ENCODE peak calls at places on chromosomes 16 and 17, in four cellular contexts. V is body of pancreas, J is natural killer cell, F is cardiac muscle cell. T is an unnamed sample.

GRCh38 chr16:25978227-25978626 is 286.5 kb downstream of the HS3ST4 start:
- DNase-seq in J (no peak), V (peak), F (no peak), T (no peak)

GRCh38 chr16:65446441-65446840 is 324.6 kb upstream of the CDH11 start:
- DNase-seq in V (no peak), F (no peak), J (no peak), T (no peak)

GRCh38 chr17:48575673-48576478 is 2.3 kb downstream of the HOXB4 start:
- DNase-seq in J (no peak), F (no peak), V (no peak), T (no peak)

GRCh38 chr16:49833055-49833454 is 22.9 kb downstream of the ZNF423 start:
- DNase-seq in J (no peak), F (peak), V (no peak), T (no peak)

GRCh38 chr16:12468552-12468951 is 335.1 kb downstream of the CPPED1 start:
- DNase-seq in V (no peak), J (no peak), F (no peak), T (no peak)

GRCh38 chr16:66996324-66996982 is 8.1 kb downstream of the CES4A start:
- DNase-seq in F (peak), J (no peak), V (peak), T (no peak)

GRCh38 chr17:63402808-63403207 is 43.3 kb downstream of the CYB561 start:
- DNase-seq in J (no peak), F (peak), V (no peak), T (no peak)

GRCh38 chr16:28304214-28304613 is 11.9 kb downstream of the SBK1 start:
- DNase-seq in F (peak), J (no peak), V (peak), T (no peak)

GRCh38 chr17:22518185-22518584 is 825.9 kb downstream of the KCNJ18 start:
- DNase-seq in J (no peak), F (no peak), V (no peak), T (no peak)

GRCh38 chr16:29809850-29810698 is 1.9 kb upstream of the PRRT2 start:
- DNase-seq in F (no peak), V (no peak), J (no peak), T (no peak)

GRCh38 chr17:50817142-50817751 is 18.1 kb upstream of the WFIKKN2 start:
- DNase-seq in V (peak), F (peak), J (peak), T (peak)

GRCh38 chr17:55527520-55528118 is 16.4 kb upstream of the SMIM36 start:
- DNase-seq in V (peak), J (no peak), F (peak), T (no peak)

GRCh38 chr16:27222499-27223225 is 19.3 kb downstream of the KDM8 start:
- DNase-seq in J (no peak), V (peak), F (peak), T (no peak)

GRCh38 chr17:49764559-49765180 is 739 bp upstream of the FAM117A start:
- DNase-seq in F (no peak), J (no peak), V (peak), T (no peak)

GRCh38 chr16:3907586-3907985 is 27.1 kb upstream of the CREBBP start:
- DNase-seq in F (no peak), J (no peak), V (no peak), T (no peak)

GRCh38 chr17:63140255-63140654 is 174.2 kb downstream of the TANC2 start:
- DNase-seq in J (no peak), F (peak), V (peak), T (no peak)

GRCh38 chr17:60730273-60730672 is 52.6 kb downstream of the BCAS3 start:
- DNase-seq in V (no peak), F (no peak), J (no peak), T (no peak)

GRCh38 chr17:43389022-43389947 is 9.5 kb upstream of the ARL4D start:
- DNase-seq in V (peak), J (peak), F (peak), T (peak)

GRCh38 chr17:82963104-82963950 is 116.1 kb upstream of the METRNL start:
- DNase-seq in J (peak), V (peak), F (peak), T (no peak)

GRCh38 chr16:46812781-46813555 is 18.0 kb downstream of the C16orf87 start:
- DNase-seq in J (no peak), V (no peak), F (no peak), T (no peak)

GRCh38 chr17:63699638-63700527 is at the start of gene LIMD2:
- DNase-seq in V (peak), F (peak), J (peak), T (peak)

GRCh38 chr16:52569701-52570100 is 22.8 kb upstream of the TOX3 start:
- DNase-seq in V (no peak), F (no peak), J (no peak), T (no peak)

GRCh38 chr17:50350733-50351132 is 4.8 kb downstream of the XYLT2 start:
- DNase-seq in J (no peak), V (no peak), F (no peak), T (no peak)

GRCh38 chr16:26688105-26688504 is 378.6 kb upstream of the C16orf82 start:
- DNase-seq in F (no peak), V (no peak), J (no peak), T (no peak)

GRCh38 chr17:1686086-1686485 is 1.4 kb upstream of the PRPF8 start:
- DNase-seq in F (no peak), J (no peak), V (no peak), T (no peak)

GRCh38 chr16:12685806-12686205 is 117.9 kb downstream of the CPPED1 start:
- DNase-seq in J (no peak), V (peak), F (no peak), T (no peak)

GRCh38 chr17:67386965-67387551 is 10.0 kb downstream of the PITPNC1 start:
- DNase-seq in J (peak), F (peak), V (peak), T (no peak)

GRCh38 chr16:49204191-49204590 is 77.4 kb downstream of the CBLN1 start:
- DNase-seq in J (no peak), F (no peak), V (no peak), T (no peak)

GRCh38 chr16:26391833-26392232 is 674.9 kb upstream of the C16orf82 start:
- DNase-seq in J (no peak), F (no peak), V (no peak), T (no peak)

GRCh38 chr17:68592004-68592403 is 9.2 kb downstream of the FAM20A start:
- DNase-seq in F (no peak), V (no peak), J (no peak), T (no peak)

GRCh38 chr17:76707985-76708807 is 2.6 kb downstream of the MXRA7 start:
- DNase-seq in F (peak), J (no peak), V (peak), T (no peak)
- TF ChIP-seq CTCF in F (peak), J (no peak), V (peak), T (no peak)

DNA sequence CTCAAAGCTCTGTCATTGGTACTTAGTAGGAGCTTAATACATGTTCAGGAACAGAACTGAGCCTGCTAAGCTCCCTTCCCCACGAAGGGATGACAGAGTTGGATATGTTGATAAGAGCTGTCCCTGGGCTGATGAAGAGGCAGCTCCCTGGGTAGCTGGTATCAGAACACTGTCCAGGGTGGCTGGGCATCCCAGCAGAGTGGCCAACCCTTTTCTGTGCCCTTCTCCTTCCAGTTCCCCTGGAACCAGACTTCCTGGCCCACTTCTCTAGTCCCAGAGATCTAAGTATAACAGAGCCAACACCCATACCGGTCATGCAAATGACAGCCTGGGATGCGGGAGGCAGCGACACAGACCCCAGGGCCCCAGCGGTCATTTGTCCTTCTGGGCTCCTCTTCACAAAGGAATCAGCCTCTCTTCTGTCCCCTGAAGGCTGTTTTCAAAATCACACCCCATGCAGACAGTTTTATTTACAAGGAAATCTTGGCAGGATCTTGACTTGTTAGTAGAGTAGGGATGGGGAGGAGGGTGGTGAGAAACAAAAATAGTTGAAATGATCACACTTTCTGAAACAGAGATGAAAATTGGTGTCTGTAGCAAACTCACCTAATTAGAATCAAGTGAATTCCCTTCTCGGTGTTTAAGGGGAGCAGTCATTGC is 1.4 kb upstream of the RHBDL3 start:
- DNase-seq in F (no peak), J (no peak), V (no peak), T (no peak)
- TF ChIP-seq CTCF in F (peak), J (no peak), V (no peak), T (no peak)

GRCh38 chr17:16467886-16468285 is 24.1 kb downstream of the LRRC75A start:
- DNase-seq in J (no peak), F (no peak), V (no peak), T (no peak)

GRCh38 chr17:16465861-16466338 is 26.1 kb downstream of the LRRC75A start:
- DNase-seq in V (peak), F (no peak), J (no peak), T (no peak)

GRCh38 chr17:16467044-16467443 is 24.9 kb downstream of the LRRC75A start:
- DNase-seq in J (no peak), F (no peak), V (no peak), T (no peak)

GRCh38 chr17:16464641-16465312 is 27.2 kb downstream of the LRRC75A start:
- DNase-seq in J (no peak), V (no peak), F (no peak), T (no peak)

DNA sequence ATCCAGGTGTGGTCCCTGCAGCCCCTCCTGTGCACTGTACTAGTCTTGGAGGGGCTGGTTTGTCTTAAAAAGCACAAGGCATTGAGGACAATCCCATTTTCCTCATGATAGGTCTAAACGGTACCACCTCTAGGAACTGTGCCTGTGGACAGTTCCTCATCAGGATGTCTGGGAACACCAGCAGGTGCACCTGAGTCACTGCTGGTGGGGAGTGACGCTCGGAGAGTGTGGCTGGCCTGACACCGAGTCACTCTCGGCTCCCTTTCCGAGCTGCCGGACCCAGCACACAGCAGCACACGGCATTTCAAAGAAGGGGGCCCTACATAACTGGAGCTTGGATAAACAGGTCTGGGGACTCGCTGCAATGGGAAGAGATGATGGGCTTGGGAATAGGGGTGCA is 25.6 kb downstream of the LRRC75A start:
- DNase-seq in V (peak), F (no peak), J (no peak), T (no peak)
- TF ChIP-seq CTCF in V (no peak), F (no peak), J (no peak), T (no peak)

GRCh38 chr16:70703041-70703834 is 17.4 kb upstream of the MTSS2 start:
- DNase-seq in J (no peak), V (peak), F (peak), T (no peak)
- TF ChIP-seq CTCF in J (no peak), V (no peak), F (peak), T (no peak)

DNA sequence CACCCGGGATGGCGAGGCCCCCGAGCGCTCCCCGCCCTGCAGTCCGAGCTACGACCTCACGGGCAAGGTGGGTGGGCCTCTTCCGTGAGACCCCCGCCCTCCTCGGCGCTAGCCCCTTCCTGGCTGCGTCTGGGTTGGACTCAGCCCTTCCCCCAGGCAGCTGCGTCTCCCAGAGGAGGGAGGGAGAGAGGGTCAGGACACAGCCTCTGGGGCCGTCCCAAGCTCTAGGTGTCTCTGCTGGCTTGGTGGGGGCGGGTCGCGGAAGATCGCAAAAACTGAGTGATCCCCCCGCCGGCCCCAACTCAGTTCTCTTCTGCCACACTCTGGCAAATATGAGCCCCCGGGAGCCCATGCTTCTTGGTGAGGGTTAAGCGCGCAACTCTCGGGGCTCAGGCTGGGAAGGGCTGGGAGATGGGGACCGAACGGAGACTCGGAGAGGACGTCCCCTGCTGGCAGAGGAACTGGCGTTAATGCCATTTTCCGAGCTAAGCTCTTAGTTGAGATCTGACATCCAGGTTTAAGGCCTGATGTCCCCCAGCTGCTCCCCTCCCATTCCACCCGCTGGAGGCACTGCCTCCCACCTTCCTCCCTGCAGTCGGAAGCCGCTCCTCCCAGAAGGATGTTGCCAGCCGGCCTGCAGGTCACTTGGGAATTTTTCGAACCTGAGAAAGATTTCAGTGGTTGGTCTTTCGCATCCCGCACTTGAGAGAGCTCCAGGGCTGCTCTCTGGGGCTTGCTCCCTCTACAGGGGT is 419 bp downstream of the RAB37 start:
- DNase-seq in J (no peak), F (peak), V (peak), T (peak)
- TF ChIP-seq CTCF in J (peak), F (peak), V (peak), T (no peak)

GRCh38 chr17:19672009-19672837 is 23.7 kb downstream of the ALDH3A2 start:
- DNase-seq in J (no peak), F (no peak), V (peak), T (no peak)
- TF ChIP-seq CTCF in J (no peak), F (peak), V (no peak), T (no peak)

GRCh38 chr17:17042381-17042736 is at the start of gene MPRIP:
- DNase-seq in F (no peak), J (no peak), V (no peak), T (no peak)

GRCh38 chr17:17048106-17048505 is 5.8 kb downstream of the MPRIP start:
- DNase-seq in F (no peak), V (no peak), J (no peak), T (peak)

GRCh38 chr17:17042851-17043667 is 802 bp downstream of the MPRIP start:
- DNase-seq in F (peak), J (peak), V (peak), T (no peak)

GRCh38 chr17:17043668-17044226 is 1.5 kb downstream of the MPRIP start:
- DNase-seq in V (peak), F (no peak), J (no peak), T (no peak)

DNA sequence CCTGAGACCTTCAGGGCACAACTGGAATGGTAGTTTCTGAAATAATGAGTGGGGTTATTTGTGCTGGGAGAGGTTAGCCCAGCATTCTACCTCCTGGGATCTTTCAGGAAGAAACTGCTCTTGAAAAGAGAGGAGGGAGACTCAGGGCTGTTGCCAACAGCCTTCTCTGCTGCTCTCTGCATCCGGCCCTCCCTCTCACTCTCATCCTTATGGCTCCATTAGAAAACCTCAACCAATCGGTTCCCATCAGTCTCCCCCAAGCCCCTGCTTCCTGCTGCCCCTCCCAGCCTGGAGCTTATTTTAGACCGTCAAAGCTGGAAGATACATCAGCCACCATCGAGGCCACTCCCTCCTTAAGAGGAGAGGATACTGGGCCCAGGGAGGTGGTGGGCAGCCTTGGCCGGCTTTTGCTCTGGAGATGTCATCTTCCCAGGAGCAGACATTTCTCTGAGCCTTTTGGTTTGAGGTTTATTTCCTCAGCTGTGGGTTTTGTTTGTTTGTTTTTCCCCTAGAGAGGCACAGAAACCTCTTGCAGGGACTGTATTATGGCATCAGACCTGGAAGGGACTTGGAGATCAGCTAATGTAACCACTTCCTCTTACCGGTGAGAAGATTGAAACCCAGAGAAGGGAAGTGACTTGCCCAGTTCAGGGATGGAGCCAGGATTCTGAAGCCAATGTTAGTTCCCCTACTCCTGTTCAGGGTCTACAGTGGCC is 2.7 kb downstream of the MPRIP start:
- DNase-seq in F (peak), J (no peak), V (no peak), T (peak)
- TF ChIP-seq CTCF in F (no peak), J (no peak), V (no peak), T (no peak)

DNA sequence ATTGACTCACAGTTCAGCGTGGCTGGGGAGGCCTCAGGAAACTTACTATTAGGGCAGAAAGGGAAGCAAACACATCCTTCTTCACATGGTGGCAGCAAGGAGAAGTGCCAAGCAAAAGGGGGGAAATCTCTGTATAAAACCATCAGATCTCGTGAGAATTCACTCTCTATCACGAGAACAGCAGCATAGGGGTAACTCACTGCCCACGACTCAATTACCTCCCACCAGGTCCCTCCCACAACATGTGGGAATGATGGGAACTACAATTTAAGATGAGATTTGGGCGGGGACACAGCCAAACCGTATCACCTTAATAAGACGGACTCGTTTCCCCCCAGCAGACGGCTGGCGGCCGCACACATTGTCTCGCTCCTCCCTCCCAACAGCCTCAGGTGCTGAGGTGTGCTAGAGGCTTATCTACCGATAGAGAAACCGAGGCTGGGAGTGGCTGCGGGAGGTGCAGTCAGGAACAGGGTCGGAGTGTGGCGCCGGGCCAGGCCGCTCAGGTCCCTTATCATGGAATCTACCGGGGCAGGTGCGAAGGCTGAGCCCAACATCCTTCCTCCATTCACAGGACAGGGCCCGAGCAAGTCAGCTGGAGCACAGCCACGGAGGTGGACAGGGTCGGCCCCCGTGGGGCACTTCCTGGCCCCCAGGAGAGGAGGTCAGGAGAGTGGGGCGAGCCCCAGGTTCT is 4.9 kb upstream of the ZG16B start:
- DNase-seq in F (no peak), J (no peak), V (no peak), T (no peak)
- TF ChIP-seq CTCF in F (no peak), J (no peak), V (no peak), T (no peak)

GRCh38 chr17:19799796-19800195 is 51.7 kb upstream of the ALDH3A1 start:
- DNase-seq in F (no peak), V (no peak), J (no peak), T (no peak)

GRCh38 chr17:19805006-19805405 is 56.9 kb upstream of the ALDH3A1 start:
- DNase-seq in V (no peak), F (no peak), J (no peak), T (no peak)

GRCh38 chr17:19796457-19796856 is 48.4 kb upstream of the ALDH3A1 start:
- DNase-seq in V (no peak), F (no peak), J (no peak), T (no peak)

GRCh38 chr17:19800571-19800970 is 52.5 kb upstream of the ALDH3A1 start:
- DNase-seq in V (no peak), F (no peak), J (no peak), T (no peak)
- TF ChIP-seq CTCF in V (no peak), F (no peak), J (no peak), T (no peak)

GRCh38 chr16:2429037-2429770 is at the start of gene CCNF:
- DNase-seq in V (peak), F (peak), J (peak), T (peak)
- TF ChIP-seq CTCF in V (no peak), F (no peak), J (no peak), T (no peak)